ENCODE peak calls at places on chromosome 6, in four cellular contexts. U, Y, W and B are unnamed samples.

GRCh38 chr6:67630146-67630545 is 1004.9 kb upstream of the ADGRB3 start:
- DNase-seq in U (no peak), Y (peak; percentile 76), W (no peak), B (peak; percentile 91)

GRCh38 chr6:126701799-126702198 is 361.9 kb downstream of the CENPW start:
- DNase-seq in U (no peak), Y (no peak), W (no peak), B (peak; percentile 11)

GRCh38 chr6:68975064-68975463 is 340.0 kb downstream of the ADGRB3 start:
- DNase-seq in U (peak; percentile 74), Y (peak; percentile 95), W (no peak), B (no peak)

GRCh38 chr6:149094934-149095341 is 222.6 kb upstream of the TAB2 start:
- DNase-seq in U (no peak), Y (no peak), W (no peak), B (no peak)

GRCh38 chr6:17012421-17013225 is 89.2 kb upstream of the STMND1 start:
- DNase-seq in U (peak; percentile 63), Y (peak; percentile 57), W (peak; percentile 16), B (no peak)

GRCh38 chr6:1416820-1417219 is 27.4 kb downstream of the FOXF2 start:
- DNase-seq in U (no peak), Y (no peak), W (no peak), B (no peak)

GRCh38 chr6:26183581-26184408 is 96.6 kb downstream of the HFE start:
- DNase-seq in U (no peak), Y (peak; percentile 89), W (peak; percentile 85), B (no peak)

GRCh38 chr6:167532410-167533294 is 207.8 kb downstream of the TTLL2 start:
- DNase-seq in U (peak; percentile 53), Y (no peak), W (no peak), B (no peak)

GRCh38 chr6:12801141-12801540 is 84.6 kb downstream of the PHACTR1 start:
- DNase-seq in U (no peak), Y (no peak), W (no peak), B (no peak)

GRCh38 chr6:3506751-3507388 is 50.0 kb upstream of the SLC22A23 start:
- DNase-seq in U (no peak), Y (no peak), W (no peak), B (no peak)

GRCh38 chr6:116840091-116840490 is 11.2 kb upstream of the GPRC6A start:
- DNase-seq in U (no peak), Y (no peak), W (peak; percentile 28), B (peak; percentile 5)

GRCh38 chr6:161308075-161308655 is 34.3 kb upstream of the AGPAT4 start:
- DNase-seq in U (no peak), Y (no peak), W (no peak), B (no peak)

GRCh38 chr6:24504274-24504641 is 9.5 kb downstream of the ALDH5A1 start:
- DNase-seq in U (no peak), Y (no peak), W (no peak), B (no peak)

GRCh38 chr6:136031982-136032381 is 180.5 kb downstream of the PDE7B start:
- DNase-seq in U (no peak), Y (peak; percentile 46), W (no peak), B (no peak)

GRCh38 chr6:167825759-167826229 is 917 bp upstream of the AFDN start:
- DNase-seq in U (peak; percentile 82), Y (no peak), W (peak; percentile 53), B (no peak)